ENCODE peak calls at places on chromosomes 11 and 22, in five cellular contexts. F is skeletal muscle cell, P is iPS-NIHi11, Y is M059J, S is retina. R is an unnamed sample.

GRCh38 chr11:64854534-64855502 is 10.4 kb upstream of the CDC42BPG start:
- DNase-seq in S (no peak), P (peak), F (peak), Y (peak), R (peak)

GRCh38 chr11:62842171-62842717 is 2.9 kb upstream of the WDR74 start:
- DNase-seq in P (peak), Y (no peak), F (no peak), S (no peak), R (no peak)

GRCh38 chr22:43892183-43892894 is 526 bp upstream of the PNPLA5 start:
- DNase-seq in P (no peak), Y (no peak), S (peak), F (no peak), R (no peak)

GRCh38 chr11:19597194-19597593 is 115.4 kb upstream of the NAV2 start:
- DNase-seq in F (peak), P (no peak), S (no peak), Y (peak), R (no peak)

GRCh38 chr11:109267293-109268095 is 154.5 kb upstream of the C11orf87 start:
- DNase-seq in Y (peak), P (no peak), S (no peak), F (no peak), R (no peak)

GRCh38 chr11:48122656-48123055 is 94.0 kb upstream of the OR4B1 start:
- DNase-seq in S (no peak), F (no peak), P (no peak), Y (no peak), R (no peak)

GRCh38 chr22:21026783-21027692 is 5.3 kb downstream of the SLC7A4 start:
- DNase-seq in F (no peak), S (no peak), Y (peak), P (no peak), R (no peak)

GRCh38 chr11:46050065-46050464 is 71.2 kb downstream of the PHF21A start:
- DNase-seq in F (peak), Y (peak), P (peak), S (peak), R (peak)

GRCh38 chr11:86160546-86161149 is 83.9 kb upstream of the EED start:
- DNase-seq in F (no peak), Y (peak), P (no peak), S (no peak), R (peak)

GRCh38 chr11:27420217-27420616 is 52.4 kb downstream of the LGR4 start:
- DNase-seq in S (no peak), Y (peak), P (no peak), F (no peak), R (no peak)

GRCh38 chr11:107598225-107599139 is 7.5 kb downstream of the ELMOD1 start:
- DNase-seq in P (peak), F (no peak), Y (peak), S (no peak), R (peak)

GRCh38 chr22:19701420-19702145 is 12.7 kb upstream of the SEPTIN5 start:
- DNase-seq in S (no peak), F (no peak), P (no peak), Y (no peak), R (no peak)

GRCh38 chr22:27679722-27680488 is 121.7 kb downstream of the MN1 start:
- DNase-seq in P (no peak), S (no peak), F (no peak), Y (no peak), R (no peak)

GRCh38 chr11:18698341-18699268 is at the start of gene TMEM86A:
- DNase-seq in F (peak), P (peak), S (peak), Y (peak), R (peak)

GRCh38 chr11:63888170-63889086 is 28.5 kb downstream of the RCOR2 start:
- DNase-seq in S (no peak), Y (peak), F (peak), P (peak), R (peak)

GRCh38 chr11:91248199-91248807 is 976.3 kb upstream of the FAT3 start:
- DNase-seq in P (no peak), F (no peak), S (peak), Y (peak), R (peak)

GRCh38 chr11:124256076-124256475 is at the start of gene OR8G5:
- DNase-seq in P (no peak), S (no peak), Y (no peak), F (no peak), R (no peak)

GRCh38 chr11:108705061-108705460 is 40.2 kb downstream of the DDX10 start:
- DNase-seq in P (no peak), S (no peak), Y (no peak), F (no peak), R (no peak)

GRCh38 chr11:116420770-116421528 is 351.8 kb downstream of the BUD13 start:
- DNase-seq in S (no peak), Y (peak), F (no peak), P (no peak), R (peak)

GRCh38 chr11:98630736-98631135 is 390.0 kb upstream of the CNTN5 start:
- DNase-seq in P (no peak), F (no peak), S (peak), Y (no peak), R (no peak)

GRCh38 chr11:100711984-100712383 is 24.9 kb downstream of the ARHGAP42 start:
- DNase-seq in F (no peak), P (no peak), Y (no peak), S (no peak), R (no peak)

GRCh38 chr22:38935023-38935422 is 22.4 kb upstream of the APOBEC3A start:
- DNase-seq in P (no peak), F (no peak), S (no peak), Y (no peak), R (no peak)

GRCh38 chr11:124864892-124865180 is 396 bp upstream of the ROBO3 start:
- DNase-seq in S (no peak), Y (no peak), P (no peak), F (no peak), R (no peak)

GRCh38 chr22:39534092-39534506 is 1.6 kb upstream of the RPS19BP1 start:
- DNase-seq in Y (no peak), S (no peak), F (no peak), P (no peak), R (no peak)

GRCh38 chr11:73226297-73227006 is 8.4 kb downstream of the P2RY2 start:
- DNase-seq in P (no peak), Y (no peak), F (no peak), S (no peak), R (no peak)

GRCh38 chr11:111573821-111574249 is 28.4 kb upstream of the SIK2 start:
- DNase-seq in S (no peak), F (no peak), Y (no peak), P (no peak), R (no peak)

GRCh38 chr22:49889071-49889470 is 29.2 kb downstream of the ALG12 start:
- DNase-seq in F (no peak), Y (no peak), S (no peak), P (no peak), R (no peak)

GRCh38 chr11:117925198-117925925 is 3.8 kb downstream of the TMPRSS13 start:
- DNase-seq in Y (no peak), P (no peak), F (no peak), S (no peak), R (no peak)

GRCh38 chr22:36213596-36213995 is 12.0 kb upstream of the APOL4 start:
- DNase-seq in P (no peak), Y (no peak), F (no peak), S (no peak), R (no peak)

GRCh38 chr11:19669511-19669910 is 43.1 kb upstream of the NAV2 start:
- DNase-seq in P (no peak), S (no peak), F (no peak), Y (no peak), R (no peak)

GRCh38 chr11:90468923-90469322 is 246.1 kb upstream of the CHORDC1 start:
- DNase-seq in F (peak), S (no peak), Y (peak), P (peak), R (peak)

GRCh38 chr22:50298937-50299656 is 8.3 kb downstream of the PLXNB2 start:
- DNase-seq in F (no peak), S (no peak), Y (no peak), P (no peak), R (no peak)

GRCh38 chr11:34274712-34275398 is 83.0 kb downstream of the ABTB2 start:
- DNase-seq in P (peak), Y (peak), F (peak), S (no peak), R (peak)

GRCh38 chr11:134574947-134575346 is 162.9 kb upstream of the B3GAT1 start:
- DNase-seq in Y (no peak), S (no peak), F (no peak), P (no peak), R (no peak)

GRCh38 chr11:32450372-32450771 is 15.0 kb upstream of the WT1 start:
- DNase-seq in Y (no peak), F (no peak), S (no peak), P (no peak), R (no peak)

GRCh38 chr11:26322335-26323067 is 9.4 kb upstream of the ANO3 start:
- DNase-seq in S (no peak), P (no peak), F (no peak), Y (no peak), R (no peak)